ENCODE peak calls at places on chromosomes 11 and 22, in four cellular contexts. Y, N, E and Q are unnamed samples.

GRCh38 chr11:12724301-12725046 is 50.3 kb downstream of the TEAD1 start:
- DNase-seq in E (peak; percentile 75), N (peak; percentile 73), Y (no peak), Q (peak; percentile 85)

GRCh38 chr11:66476841-66477251 is 3.4 kb upstream of the DPP3 start:
- DNase-seq in N (no peak), Y (no peak), E (no peak), Q (no peak)

GRCh38 chr11:61160487-61161189 is 588 bp downstream of the VPS37C start:
- DNase-seq in N (no peak), E (peak; percentile 26), Y (no peak), Q (no peak)

GRCh38 chr11:123174196-123175183 is 20.6 kb downstream of the CLMP start:
- DNase-seq in E (peak; percentile 39), Y (no peak), N (no peak), Q (peak; percentile 61)

GRCh38 chr11:61840371-61840770 is 12.3 kb downstream of the FADS2 start:
- DNase-seq in Y (peak; percentile 29), E (no peak), N (no peak), Q (no peak)

GRCh38 chr22:19019679-19020032 is 83.6 kb upstream of the PRODH start:
- DNase-seq in E (no peak), Y (no peak), N (no peak), Q (no peak)

GRCh38 chr11:34180045-34180813 is 74.8 kb downstream of the NAT10 start:
- DNase-seq in Y (no peak), N (no peak), E (no peak), Q (no peak)

GRCh38 chr11:31487848-31488247 is 21.6 kb downstream of the IMMP1L start:
- DNase-seq in Y (no peak), N (no peak), E (no peak), Q (no peak)

GRCh38 chr11:123561046-123561781 is 93.2 kb downstream of the SCN3B start:
- DNase-seq in Y (no peak), N (no peak), E (peak; percentile 49), Q (no peak)

GRCh38 chr11:72308226-72309073 is 64.5 kb upstream of the PHOX2A start:
- DNase-seq in E (no peak), N (no peak), Y (no peak), Q (no peak)

GRCh38 chr11:83725718-83726117 is 439.6 kb upstream of the CCDC90B start:
- DNase-seq in N (no peak), E (no peak), Y (no peak), Q (no peak)

GRCh38 chr11:105673089-105673488 is 63.2 kb downstream of the GRIA4 start:
- DNase-seq in Y (no peak), E (no peak), N (no peak), Q (no peak)

GRCh38 chr11:18723991-18724390 is 2.0 kb downstream of the IGSF22 start:
- DNase-seq in N (no peak), Y (no peak), E (no peak), Q (no peak)

GRCh38 chr11:47688101-47688500 is 27.1 kb downstream of the AGBL2 start:
- DNase-seq in Y (no peak), N (no peak), E (no peak), Q (no peak)

GRCh38 chr22:19612866-19613572 is 88.8 kb upstream of the CLDN5 start:
- DNase-seq in Y (no peak), E (no peak), N (no peak), Q (no peak)

GRCh38 chr11:101061606-101062005 is 68.0 kb downstream of the PGR start:
- DNase-seq in Y (no peak), N (no peak), E (no peak), Q (no peak)

GRCh38 chr22:29693671-29694070 is 26.1 kb upstream of the CABP7 start:
- DNase-seq in E (no peak), N (no peak), Y (no peak), Q (no peak)

GRCh38 chr11:3156282-3156660 is 8.8 kb downstream of the OSBPL5 start:
- DNase-seq in N (no peak), E (no peak), Y (peak; percentile 70), Q (no peak)

GRCh38 chr11:3158131-3158591 is 6.9 kb downstream of the OSBPL5 start:
- DNase-seq in N (no peak), E (no peak), Y (peak; percentile 65), Q (no peak)

GRCh38 chr11:3156661-3157311 is 8.3 kb downstream of the OSBPL5 start:
- DNase-seq in Y (peak; percentile 76), N (no peak), E (no peak), Q (no peak)

GRCh38 chr11:3158821-3159220 is 6.3 kb downstream of the OSBPL5 start:
- DNase-seq in E (no peak), N (no peak), Y (peak; percentile 55), Q (no peak)

GRCh38 chr11:3157381-3158130 is 7.6 kb downstream of the OSBPL5 start:
- DNase-seq in E (no peak), N (no peak), Y (peak; percentile 80), Q (no peak)
- TF ChIP-seq POLR2A in E (no peak), N (no peak), Y (no peak), Q (no peak)

DNA sequence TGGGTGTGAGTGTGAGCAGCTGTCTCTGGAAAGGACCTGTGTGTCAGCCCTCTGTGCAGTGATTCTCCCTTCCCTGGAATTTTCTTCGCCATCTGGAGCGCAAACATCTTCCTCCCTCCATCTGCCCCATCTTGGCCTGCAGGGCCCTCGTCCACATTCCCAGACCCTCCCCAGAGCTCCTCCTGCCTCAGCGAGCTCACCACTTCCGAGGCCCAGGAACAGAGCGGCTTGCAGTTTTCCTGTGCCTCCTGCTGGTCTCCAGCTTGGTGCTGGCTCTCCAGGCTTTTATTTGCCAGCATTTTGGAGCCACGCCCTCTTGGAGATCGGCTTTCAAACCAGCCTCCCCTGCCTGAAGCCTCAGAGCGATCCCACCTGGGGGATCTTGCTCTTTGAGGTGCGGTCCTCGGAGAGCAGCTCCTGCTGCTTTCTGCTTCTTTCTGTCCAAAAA is at the start of gene GPHA2:
- DNase-seq in N (no peak), E (peak; percentile 50), Y (no peak), Q (no peak)
- TF ChIP-seq POLR2A in N (no peak), E (no peak), Y (no peak), Q (no peak)

GRCh38 chr11:117144477-117145392 is 648 bp downstream of the PAFAH1B2 start:
- DNase-seq in N (peak; percentile 38), E (peak; percentile 57), Y (peak; percentile 89), Q (no peak)
- TF ChIP-seq POLR2A in N (no peak), E (no peak), Y (no peak), Q (no peak)

GRCh38 chr22:46915978-46916730 is 153.7 kb downstream of the TBC1D22A start:
- DNase-seq in Y (no peak), N (no peak), E (no peak), Q (no peak)

GRCh38 chr22:46914916-46915894 is 152.8 kb downstream of the TBC1D22A start:
- DNase-seq in N (no peak), E (no peak), Y (no peak), Q (no peak)

GRCh38 chr22:46917702-46918101 is 155.3 kb downstream of the TBC1D22A start:
- DNase-seq in N (no peak), Y (no peak), E (no peak), Q (no peak)

GRCh38 chr22:46918197-46918596 is 155.7 kb downstream of the TBC1D22A start:
- DNase-seq in E (no peak), Y (no peak), N (no peak), Q (no peak)

DNA sequence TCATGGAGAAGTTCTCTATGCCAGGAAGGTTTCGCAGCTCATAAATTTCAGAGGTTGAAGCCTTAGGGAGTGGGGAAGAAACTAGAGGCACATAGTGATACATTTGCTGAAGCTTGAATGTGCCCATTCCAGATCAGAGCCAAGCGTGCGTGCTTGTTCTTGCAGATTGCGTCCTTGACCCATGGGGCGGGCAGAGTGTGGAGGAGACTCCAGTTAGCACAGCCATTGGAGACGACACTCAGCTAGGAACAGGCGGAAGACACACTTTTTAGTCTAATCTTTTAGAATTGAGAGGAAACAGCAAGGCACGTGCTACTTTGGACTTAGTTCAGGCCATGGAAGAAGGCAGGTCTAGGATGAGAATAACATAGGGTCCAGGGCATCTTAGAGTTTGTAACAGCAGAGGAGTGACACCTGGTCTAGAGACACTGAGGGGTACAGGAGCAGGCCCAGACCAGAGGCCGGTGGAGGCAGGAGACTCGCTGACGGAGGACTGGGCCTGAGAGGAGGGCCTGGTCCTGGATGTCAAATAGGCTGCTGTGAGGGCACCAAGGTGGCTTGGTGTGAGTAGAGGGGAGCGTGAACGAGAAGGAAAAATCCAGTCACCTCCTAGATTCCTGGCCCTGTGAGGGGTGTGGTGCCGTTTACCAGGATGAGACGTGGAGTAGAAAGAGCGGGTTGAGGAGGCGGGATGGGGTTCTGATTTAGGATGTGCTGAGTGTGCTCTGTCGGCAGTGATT is 154.6 kb downstream of the TBC1D22A start:
- DNase-seq in Y (no peak), N (no peak), E (no peak), Q (no peak)
- TF ChIP-seq POLR2A in Y (no peak), N (no peak), E (no peak), Q (no peak)

GRCh38 chr22:41444360-41445170 is 2.0 kb downstream of the TOB2 start:
- DNase-seq in E (peak; percentile 92), N (peak; percentile 77), Y (peak; percentile 95), Q (peak; percentile 85)
- TF ChIP-seq POLR2A in E (peak; percentile 11), N (no peak), Y (no peak), Q (no peak)

DNA sequence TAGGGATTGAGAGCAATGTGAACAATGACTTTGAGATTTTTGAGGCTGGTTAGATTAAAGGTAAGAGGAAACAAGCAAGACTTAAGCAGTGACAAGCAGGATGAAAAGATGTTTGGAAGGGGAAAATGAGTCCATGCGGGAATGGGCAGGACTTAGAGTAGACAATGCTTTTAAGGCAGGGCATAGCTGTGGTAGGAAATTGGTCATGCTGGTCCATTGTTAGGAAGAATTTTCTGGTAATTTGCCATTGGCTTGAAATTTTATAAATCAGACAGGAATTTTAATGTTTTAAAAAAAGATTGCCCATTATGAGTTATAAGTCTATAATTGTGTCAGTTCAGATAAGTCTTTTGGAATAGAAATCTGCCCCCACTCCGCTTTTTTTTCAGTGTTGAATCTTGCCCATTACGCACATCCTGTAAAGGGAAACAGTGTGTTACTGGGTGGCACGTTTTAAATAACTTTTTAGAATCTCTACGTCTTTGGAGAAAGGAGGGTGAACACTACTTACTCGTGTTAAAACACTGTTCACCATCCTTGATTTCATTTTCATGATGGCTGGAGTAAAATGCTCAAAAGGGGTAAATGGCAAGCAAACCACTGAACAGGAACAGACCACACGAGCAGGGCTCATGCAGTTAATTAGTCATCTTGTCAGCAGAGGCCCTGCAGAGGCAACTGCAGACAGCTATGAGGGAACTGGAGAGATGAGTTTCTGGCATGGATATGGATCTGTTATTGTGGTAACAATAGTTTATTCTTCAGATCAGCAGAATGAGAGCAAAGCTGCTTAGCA is 25.0 kb downstream of the SWAP70 start:
- DNase-seq in E (no peak), N (no peak), Y (no peak), Q (no peak)
- TF ChIP-seq POLR2A in E (no peak), N (no peak), Y (no peak), Q (no peak)

DNA sequence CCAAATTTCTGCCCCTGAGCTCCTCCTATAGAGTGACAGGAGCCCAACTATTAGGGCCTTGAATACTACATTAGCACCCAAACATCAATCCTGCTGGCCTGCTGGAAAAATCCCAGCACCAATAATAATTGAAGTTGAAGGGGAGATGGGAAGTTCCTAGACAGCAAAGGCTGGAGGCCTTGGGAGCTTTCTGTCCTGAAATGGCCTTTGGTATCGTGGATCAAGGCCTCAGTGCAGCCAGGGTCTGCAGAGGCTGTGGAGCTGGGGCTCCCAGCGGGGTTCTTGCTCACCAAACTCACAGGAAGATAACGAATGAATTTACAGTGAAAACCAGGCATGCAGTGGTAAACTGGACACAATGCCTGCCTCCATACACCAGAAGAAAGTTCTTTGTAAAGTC is 9.2 kb upstream of the MICALL1 start:
- DNase-seq in N (no peak), Y (no peak), E (no peak), Q (no peak)
- TF ChIP-seq POLR2A in N (no peak), Y (no peak), E (no peak), Q (no peak)